ENCODE peak calls at places on chromosomes 2 and 18, in ten cellular contexts. W, I, C, L, K, T, F, H, Q and O are unnamed samples.

GRCh38 chr2:106030287-106031268 is 163.5 kb downstream of the UXS1 start:
- DNase-seq in W (peak), I (peak), C (peak), L (no peak), K (no peak), T (no peak), F (peak), H (peak), Q (no peak), O (peak)

GRCh38 chr2:105377871-105378270 is 21.0 kb downstream of the FHL2 start:
- DNase-seq in W (no peak), I (no peak), C (no peak), L (no peak), K (no peak), T (no peak), F (no peak), H (no peak), Q (no peak), O (no peak)

GRCh38 chr2:237685408-237685807 is 58.0 kb downstream of the LRRFIP1 start:
- DNase-seq in W (no peak), I (no peak), C (peak), L (no peak), K (no peak), T (peak), F (no peak), H (no peak), Q (peak), O (no peak)

GRCh38 chr2:188193230-188193629 is 98.4 kb upstream of the GULP1 start:
- DNase-seq in W (peak), I (no peak), C (peak), L (no peak), K (no peak), T (no peak), F (no peak), H (no peak), Q (no peak), O (no peak)

GRCh38 chr2:37858197-37858711 is 66.8 kb upstream of the RMDN2 start:
- DNase-seq in W (no peak), I (no peak), C (no peak), L (no peak), K (no peak), T (no peak), F (peak), H (peak), Q (peak), O (no peak)

GRCh38 chr2:239936838-239937581 is 88.1 kb downstream of the NDUFA10 start:
- DNase-seq in W (no peak), I (peak), C (no peak), L (no peak), K (no peak), T (peak), F (no peak), H (no peak), Q (no peak), O (no peak)

GRCh38 chr18:8478166-8478967 is 130.9 kb upstream of the RAB12 start:
- DNase-seq in W (no peak), I (peak), C (peak), L (peak), K (peak), T (peak), F (peak), H (no peak), Q (peak), O (peak)

GRCh38 chr18:56146565-56146964 is 491.8 kb downstream of the TXNL1 start:
- DNase-seq in W (peak), I (no peak), C (peak), L (no peak), K (no peak), T (no peak), F (no peak), H (no peak), Q (no peak), O (no peak)

GRCh38 chr2:55880416-55881143 is 43.0 kb downstream of the EFEMP1 start:
- DNase-seq in W (no peak), I (no peak), C (no peak), L (no peak), K (no peak), T (no peak), F (peak), H (no peak), Q (no peak), O (no peak)

GRCh38 chr2:172109256-172109655 is 6.6 kb upstream of the DLX2 start:
- DNase-seq in W (no peak), I (no peak), C (no peak), L (no peak), K (no peak), T (no peak), F (no peak), H (no peak), Q (no peak), O (peak)

GRCh38 chr18:62751341-62751821 is 36.0 kb downstream of the PHLPP1 start:
- DNase-seq in W (no peak), I (peak), C (no peak), L (peak), K (no peak), T (peak), F (peak), H (peak), Q (no peak), O (no peak)

GRCh38 chr2:86382108-86382507 is 44.7 kb upstream of the REEP1 start:
- DNase-seq in W (no peak), I (no peak), C (no peak), L (no peak), K (no peak), T (no peak), F (no peak), H (no peak), Q (no peak), O (no peak)

GRCh38 chr2:207896525-207897295 is 127.0 kb upstream of the FZD5 start:
- DNase-seq in W (no peak), I (no peak), C (peak), L (no peak), K (no peak), T (peak), F (no peak), H (no peak), Q (peak), O (no peak)

GRCh38 chr2:15715596-15715995 is 123.9 kb downstream of the DDX1 start:
- DNase-seq in W (no peak), I (no peak), C (no peak), L (no peak), K (no peak), T (no peak), F (no peak), H (no peak), Q (no peak), O (no peak)

GRCh38 chr2:190277234-190278112 is 42.2 kb downstream of the HIBCH start:
- DNase-seq in W (peak), I (no peak), C (peak), L (no peak), K (peak), T (peak), F (peak), H (peak), Q (no peak), O (no peak)

GRCh38 chr18:70423988-70424387 is 135.1 kb downstream of the SOCS6 start:
- DNase-seq in W (peak), I (peak), C (peak), L (no peak), K (no peak), T (no peak), F (peak), H (peak), Q (no peak), O (no peak)

GRCh38 chr2:216857131-216857550 is 2.7 kb downstream of the TNP1 start:
- DNase-seq in W (peak), I (no peak), C (peak), L (no peak), K (no peak), T (no peak), F (no peak), H (no peak), Q (no peak), O (no peak)

GRCh38 chr2:9808334-9809063 is 34.8 kb upstream of the TAF1B start:
- DNase-seq in W (no peak), I (no peak), C (no peak), L (no peak), K (no peak), T (no peak), F (no peak), H (no peak), Q (no peak), O (no peak)

GRCh38 chr2:99337931-99338580 is 867 bp downstream of the EIF5B start:
- DNase-seq in W (peak), I (no peak), C (peak), L (no peak), K (peak), T (no peak), F (peak), H (no peak), Q (no peak), O (no peak)

GRCh38 chr2:220143336-220143735 is 515.9 kb downstream of the SLC4A3 start:
- DNase-seq in W (peak), I (no peak), C (peak), L (no peak), K (no peak), T (no peak), F (peak), H (peak), Q (no peak), O (no peak)

GRCh38 chr18:59446012-59446411 is 86.9 kb upstream of the LMAN1 start:
- DNase-seq in W (no peak), I (no peak), C (no peak), L (no peak), K (no peak), T (peak), F (peak), H (peak), Q (no peak), O (no peak)

GRCh38 chr2:45119038-45119437 is 109.8 kb upstream of the SIX2 start:
- DNase-seq in W (peak), I (no peak), C (peak), L (no peak), K (no peak), T (no peak), F (peak), H (peak), Q (no peak), O (no peak)

GRCh38 chr2:98348066-98348561 is 1.9 kb downstream of the CNGA3 start:
- DNase-seq in W (no peak), I (peak), C (no peak), L (peak), K (no peak), T (peak), F (no peak), H (no peak), Q (peak), O (no peak)

GRCh38 chr2:165698621-165698946 is 95.5 kb downstream of the GALNT3 start:
- DNase-seq in W (peak), I (peak), C (peak), L (no peak), K (peak), T (peak), F (peak), H (peak), Q (peak), O (peak)

GRCh38 chr2:228654707-228655106 is 473.2 kb upstream of the SPHKAP start:
- DNase-seq in W (peak), I (no peak), C (peak), L (no peak), K (no peak), T (no peak), F (no peak), H (no peak), Q (no peak), O (no peak)

GRCh38 chr2:120289221-120289906 is 36.7 kb downstream of the RALB start:
- DNase-seq in W (no peak), I (peak), C (peak), L (no peak), K (no peak), T (no peak), F (no peak), H (no peak), Q (no peak), O (no peak)

GRCh38 chr18:73556904-73557303 is 590.7 kb downstream of the FBXO15 start:
- DNase-seq in W (peak), I (no peak), C (no peak), L (no peak), K (no peak), T (no peak), F (no peak), H (no peak), Q (no peak), O (no peak)

GRCh38 chr2:185522472-185522871 is 216.1 kb upstream of the FSIP2 start:
- DNase-seq in W (no peak), I (no peak), C (peak), L (no peak), K (peak), T (no peak), F (no peak), H (no peak), Q (no peak), O (no peak)
- TF ChIP-seq CTCF in W (peak), I (no peak), C (peak), L (no peak), K (peak), T (peak), F (no peak), H (no peak), Q (peak), O (no peak)

GRCh38 chr2:233444501-233444900 is 90.2 kb downstream of the DGKD start:
- DNase-seq in W (no peak), I (no peak), C (no peak), L (no peak), K (no peak), T (no peak), F (no peak), H (no peak), Q (no peak), O (no peak)

GRCh38 chr2:233441161-233442027 is 87.1 kb downstream of the DGKD start:
- DNase-seq in W (no peak), I (no peak), C (no peak), L (no peak), K (no peak), T (peak), F (no peak), H (no peak), Q (no peak), O (no peak)

GRCh38 chr2:233445152-233445830 is 91.0 kb downstream of the DGKD start:
- DNase-seq in W (no peak), I (no peak), C (no peak), L (no peak), K (no peak), T (peak), F (no peak), H (no peak), Q (no peak), O (no peak)

GRCh38 chr2:233442028-233442310 is 87.7 kb downstream of the DGKD start:
- DNase-seq in W (no peak), I (no peak), C (no peak), L (no peak), K (no peak), T (peak), F (no peak), H (no peak), Q (no peak), O (no peak)

GRCh38 chr2:233443511-233444183 is 89.4 kb downstream of the DGKD start:
- DNase-seq in W (peak), I (peak), C (peak), L (peak), K (peak), T (peak), F (peak), H (peak), Q (peak), O (peak)
- TF ChIP-seq CTCF in W (peak), I (peak), C (peak), L (peak), K (peak), T (peak), F (peak), H (peak), Q (peak), O (peak)

GRCh38 chr2:104078431-104079157 is 775.3 kb upstream of the POU3F3 start:
- DNase-seq in W (no peak), I (no peak), C (no peak), L (no peak), K (peak), T (peak), F (no peak), H (no peak), Q (no peak), O (no peak)
- TF ChIP-seq CTCF in W (no peak), I (no peak), C (no peak), L (peak), K (peak), T (peak), F (no peak), H (peak), Q (no peak), O (no peak)

DNA sequence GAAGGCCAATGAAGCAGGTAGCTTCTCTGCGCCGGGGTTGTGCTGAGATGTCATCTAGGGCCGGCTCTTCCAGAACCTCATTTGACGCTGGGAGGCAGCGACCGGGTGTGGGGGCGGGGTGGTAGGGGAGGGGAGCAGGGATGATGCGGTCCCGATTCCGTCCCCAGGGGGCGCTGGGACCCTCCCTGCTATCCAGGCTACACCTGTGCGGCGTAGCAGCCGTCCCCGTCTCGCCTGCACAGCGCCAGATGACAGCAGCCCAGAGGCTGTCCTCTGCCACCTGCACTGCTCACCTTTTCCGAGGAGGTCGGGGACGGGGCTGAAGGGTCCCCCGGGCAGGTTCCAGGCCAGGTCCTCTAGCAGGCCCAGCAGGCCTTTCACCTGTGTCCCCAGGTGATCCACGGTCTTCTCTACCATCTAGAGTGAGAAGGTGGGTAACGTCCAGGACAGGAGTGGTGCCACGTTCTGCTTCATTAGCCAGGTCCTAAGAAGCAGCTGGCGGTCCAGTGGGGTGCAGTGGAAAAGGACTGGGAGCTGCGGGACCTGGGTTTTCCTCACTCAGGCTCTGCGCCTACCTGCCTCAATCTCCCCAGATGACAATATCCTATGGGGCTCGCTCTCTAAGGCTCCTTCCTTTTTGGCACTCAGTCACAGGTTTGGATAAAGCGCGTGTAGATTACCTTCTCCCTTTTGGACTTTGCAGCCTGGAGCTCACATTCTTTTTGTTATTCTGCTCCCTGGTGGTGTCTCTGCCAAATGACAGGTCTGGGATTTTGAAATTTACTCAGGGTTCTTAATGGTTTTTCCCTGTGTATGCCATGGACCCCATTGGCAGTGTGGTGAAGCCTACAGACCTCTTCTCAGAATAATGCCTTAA is 56.0 kb upstream of the RAB6C start:
- DNase-seq in W (peak), I (peak), C (peak), L (peak), K (peak), T (peak), F (peak), H (peak), Q (peak), O (peak)
- TF ChIP-seq CTCF in W (peak), I (peak), C (peak), L (peak), K (peak), T (peak), F (peak), H (peak), Q (peak), O (peak)

DNA sequence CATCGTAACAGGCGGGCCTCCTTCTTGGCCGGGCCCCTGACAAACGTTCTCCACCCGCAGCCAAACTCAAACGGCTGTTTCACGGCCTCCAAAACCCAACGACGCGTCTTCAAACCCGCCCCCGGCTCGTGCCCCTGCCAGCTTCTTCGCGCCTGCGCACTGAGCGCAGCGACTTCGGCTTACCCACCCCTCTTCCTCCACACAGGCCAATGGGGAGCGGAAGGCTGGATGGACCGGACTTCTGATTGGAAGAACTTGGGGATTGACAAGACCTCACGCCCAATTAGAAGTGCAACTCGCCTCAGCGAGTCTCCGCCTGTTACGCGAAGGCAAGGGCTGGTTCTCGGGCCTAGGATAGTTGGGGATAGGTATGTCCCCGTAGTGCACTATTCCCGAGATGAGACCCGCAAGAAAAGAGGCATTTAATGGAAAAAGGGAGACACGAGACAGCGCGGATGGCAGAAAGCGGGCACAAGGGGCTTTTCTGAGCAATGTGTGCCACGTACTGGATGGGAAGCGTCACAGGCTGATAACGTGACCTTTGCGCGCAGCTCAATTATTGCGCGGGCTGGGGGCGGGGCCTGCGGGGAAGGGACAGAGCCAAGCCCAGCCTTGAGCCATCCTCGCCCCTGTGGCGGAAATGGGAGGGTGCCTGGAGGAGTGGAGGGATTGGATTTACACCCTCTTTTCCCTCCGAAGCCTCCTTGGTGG is at the start of gene LAPTM4A:
- DNase-seq in W (peak), I (peak), C (peak), L (peak), K (peak), T (peak), F (peak), H (peak), Q (peak), O (peak)
- TF ChIP-seq CTCF in W (peak), I (peak), C (no peak), L (peak), K (no peak), T (peak), F (no peak), H (no peak), Q (peak), O (no peak)

GRCh38 chr2:27249891-27250651 is 12.8 kb downstream of the SLC30A3 start:
- DNase-seq in W (no peak), I (peak), C (peak), L (peak), K (peak), T (peak), F (peak), H (no peak), Q (peak), O (peak)

GRCh38 chr2:27249077-27249890 is 13.6 kb downstream of the SLC30A3 start:
- DNase-seq in W (no peak), I (no peak), C (peak), L (no peak), K (peak), T (no peak), F (no peak), H (no peak), Q (no peak), O (no peak)

GRCh38 chr2:27247893-27248292 is 15.0 kb downstream of the SLC30A3 start:
- DNase-seq in W (no peak), I (no peak), C (no peak), L (no peak), K (no peak), T (no peak), F (no peak), H (no peak), Q (no peak), O (no peak)

GRCh38 chr2:27251786-27252185 is 11.1 kb downstream of the SLC30A3 start:
- DNase-seq in W (no peak), I (no peak), C (no peak), L (no peak), K (peak), T (no peak), F (no peak), H (no peak), Q (no peak), O (no peak)

GRCh38 chr2:27250652-27251379 is 12.0 kb downstream of the SLC30A3 start:
- DNase-seq in W (no peak), I (no peak), C (no peak), L (no peak), K (peak), T (no peak), F (no peak), H (no peak), Q (peak), O (no peak)
- TF ChIP-seq CTCF in W (no peak), I (no peak), C (no peak), L (no peak), K (no peak), T (no peak), F (no peak), H (no peak), Q (no peak), O (no peak)